ENCODE peak calls at places on chromosomes 2 and 18, in nine cellular contexts. X is testis, T is esophagus squamous epithelium, N is endothelial cell of umbilical vein, S is mucosa of descending colon, V is fibroblast of lung, P is neural crest cell, B is GM20000, D is Calu3. Q is an unnamed sample.

GRCh38 chr2:190469770-190470169 is 61.6 kb downstream of the MFSD6 start:
- DNase-seq in X (no peak), T (no peak), N (peak), S (no peak), V (peak), P (no peak), B (no peak), D (peak), Q (peak)

GRCh38 chr2:224841910-224842309 is 125.7 kb upstream of the CCDC195 start:
- DNase-seq in X (no peak), T (no peak), N (no peak), S (no peak), V (peak), P (no peak), B (no peak), D (no peak), Q (no peak)

GRCh38 chr2:73133566-73134227 is 20.9 kb upstream of the RAB11FIP5 start:
- DNase-seq in X (no peak), T (no peak), N (peak), S (no peak), V (no peak), P (no peak), B (no peak), D (no peak), Q (no peak)

GRCh38 chr18:76667603-76668002 is 154.8 kb upstream of the ZNF236 start:
- DNase-seq in X (no peak), T (no peak), N (no peak), S (no peak), V (no peak), P (no peak), B (no peak), D (no peak), Q (no peak)

GRCh38 chr2:236290742-236291425 is 26.7 kb upstream of the ASB18 start:
- DNase-seq in X (no peak), T (no peak), N (no peak), S (no peak), V (no peak), P (no peak), B (no peak), D (no peak), Q (no peak)

GRCh38 chr2:236318401-236318800 is 54.2 kb upstream of the ASB18 start:
- DNase-seq in X (no peak), T (no peak), N (no peak), S (no peak), V (no peak), P (no peak), B (no peak), D (no peak), Q (no peak)

GRCh38 chr18:47110875-47111274 is 39.4 kb downstream of the HDHD2 start:
- DNase-seq in X (no peak), T (no peak), N (no peak), S (no peak), V (no peak), P (no peak), B (no peak), D (no peak), Q (no peak)

GRCh38 chr2:180122874-180123273 is 115.8 kb upstream of the CWC22 start:
- DNase-seq in X (no peak), T (no peak), N (no peak), S (no peak), V (peak), P (no peak), B (no peak), D (no peak), Q (no peak)

GRCh38 chr2:85470850-85471800 is 52.6 kb downstream of the SH2D6 start:
- DNase-seq in X (no peak), T (no peak), N (peak), S (peak), V (no peak), P (no peak), B (no peak), D (peak), Q (no peak)

GRCh38 chr2:7057865-7058400 is 140.7 kb downstream of the RNF144A start:
- DNase-seq in X (no peak), T (no peak), N (no peak), S (no peak), V (no peak), P (no peak), B (no peak), D (no peak), Q (no peak)

GRCh38 chr2:14016289-14016955 is 616.1 kb upstream of the LRATD1 start:
- DNase-seq in X (peak), T (no peak), N (no peak), S (no peak), V (peak), P (no peak), B (no peak), D (no peak), Q (no peak)

GRCh38 chr2:84851876-84852275 is 29.0 kb downstream of the TRABD2A start:
- DNase-seq in X (no peak), T (no peak), N (no peak), S (no peak), V (no peak), P (no peak), B (no peak), D (no peak), Q (no peak)

GRCh38 chr18:77395941-77396340 is 146.3 kb downstream of the GALR1 start:
- DNase-seq in X (peak), T (no peak), N (no peak), S (no peak), V (no peak), P (no peak), B (no peak), D (no peak), Q (no peak)

GRCh38 chr18:63603772-63604171 is 16.6 kb downstream of the SERPINB13 start:
- DNase-seq in X (no peak), T (no peak), N (no peak), S (no peak), V (peak), P (no peak), B (peak), D (no peak), Q (no peak)

GRCh38 chr2:3398837-3399236 is 19.3 kb downstream of the TRAPPC12 start:
- DNase-seq in X (no peak), T (no peak), N (no peak), S (no peak), V (no peak), P (no peak), B (no peak), D (no peak), Q (no peak)

GRCh38 chr18:12944724-12945123 is 3.1 kb upstream of the SEH1L start:
- DNase-seq in X (peak), T (no peak), N (no peak), S (no peak), V (peak), P (no peak), B (no peak), D (no peak), Q (no peak)

GRCh38 chr2:110097506-110098220 is 18.0 kb downstream of the MALL start:
- DNase-seq in X (no peak), T (no peak), N (no peak), S (peak), V (no peak), P (no peak), B (no peak), D (peak), Q (no peak)

GRCh38 chr2:28463211-28463610 is 32.6 kb upstream of the PLB1 start:
- DNase-seq in X (no peak), T (no peak), N (no peak), S (no peak), V (no peak), P (no peak), B (no peak), D (no peak), Q (no peak)

GRCh38 chr2:29014331-29014730 is 33.2 kb downstream of the TOGARAM2 start:
- DNase-seq in X (no peak), T (no peak), N (no peak), S (no peak), V (no peak), P (no peak), B (no peak), D (no peak), Q (no peak)

GRCh38 chr18:45275367-45276113 is 339.7 kb upstream of the SLC14A2 start:
- DNase-seq in X (no peak), T (no peak), N (peak), S (no peak), V (peak), P (no peak), B (peak), D (peak), Q (no peak)
- TF ChIP-seq CTCF in X (peak), T (peak), N (peak), S (peak), V (peak), P (peak), B (peak), D (peak), Q (peak)

GRCh38 chr2:60641866-60642788 is 88.7 kb upstream of the BCL11A start:
- DNase-seq in X (peak), T (no peak), N (peak), S (no peak), V (peak), P (peak), B (peak), D (peak), Q (no peak)
- TF ChIP-seq CTCF in X (peak), T (peak), N (peak), S (peak), V (peak), P (peak), B (peak), D (peak), Q (peak)

GRCh38 chr2:193963472-193964119 is 1693.4 kb upstream of the SLC39A10 start:
- DNase-seq in X (peak), T (no peak), N (peak), S (no peak), V (peak), P (peak), B (peak), D (peak), Q (no peak)
- TF ChIP-seq CTCF in X (peak), T (no peak), N (peak), S (no peak), V (peak), P (peak), B (no peak), D (peak), Q (no peak)

GRCh38 chr2:77428946-77429345 is 93.2 kb downstream of the LRRTM4 start:
- DNase-seq in X (no peak), T (no peak), N (no peak), S (no peak), V (no peak), P (no peak), B (no peak), D (no peak), Q (no peak)

GRCh38 chr2:77434880-77435279 is 87.3 kb downstream of the LRRTM4 start:
- DNase-seq in X (no peak), T (no peak), N (no peak), S (no peak), V (no peak), P (no peak), B (no peak), D (no peak), Q (no peak)
- TF ChIP-seq CTCF in X (no peak), T (no peak), N (no peak), S (no peak), V (no peak), P (peak), B (no peak), D (no peak), Q (no peak)

DNA sequence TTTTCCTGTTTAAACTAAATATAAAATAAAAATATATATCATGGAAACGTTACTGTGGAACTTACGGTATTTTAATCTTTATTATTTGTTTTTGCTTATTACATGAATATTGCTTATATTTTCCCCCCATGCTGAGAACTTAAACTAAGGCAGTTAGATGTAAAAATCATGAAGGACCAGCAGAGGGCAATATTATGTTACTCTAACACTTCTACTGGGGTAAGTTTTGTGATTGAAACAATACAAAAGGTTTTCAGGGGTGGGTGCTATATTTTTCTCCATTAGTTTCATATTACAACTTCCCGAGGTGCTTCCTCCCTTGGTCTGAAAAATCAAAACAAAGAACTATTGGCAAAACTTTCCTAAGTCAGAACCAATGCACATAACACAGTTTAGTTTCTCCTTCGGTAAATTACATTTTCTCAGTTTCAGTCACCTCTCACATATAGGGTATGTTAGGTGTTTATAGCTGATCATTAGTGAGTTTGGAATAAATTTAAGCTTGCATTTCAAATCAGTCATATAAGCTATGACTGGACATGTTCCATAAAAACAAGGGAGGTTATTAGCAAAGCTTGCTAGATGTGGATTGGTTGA is 54.8 kb downstream of the ZNF407 start:
- DNase-seq in X (no peak), T (no peak), N (peak), S (no peak), V (peak), P (no peak), B (peak), D (peak), Q (no peak)
- TF ChIP-seq CTCF in X (peak), T (peak), N (peak), S (no peak), V (peak), P (peak), B (peak), D (no peak), Q (peak)

DNA sequence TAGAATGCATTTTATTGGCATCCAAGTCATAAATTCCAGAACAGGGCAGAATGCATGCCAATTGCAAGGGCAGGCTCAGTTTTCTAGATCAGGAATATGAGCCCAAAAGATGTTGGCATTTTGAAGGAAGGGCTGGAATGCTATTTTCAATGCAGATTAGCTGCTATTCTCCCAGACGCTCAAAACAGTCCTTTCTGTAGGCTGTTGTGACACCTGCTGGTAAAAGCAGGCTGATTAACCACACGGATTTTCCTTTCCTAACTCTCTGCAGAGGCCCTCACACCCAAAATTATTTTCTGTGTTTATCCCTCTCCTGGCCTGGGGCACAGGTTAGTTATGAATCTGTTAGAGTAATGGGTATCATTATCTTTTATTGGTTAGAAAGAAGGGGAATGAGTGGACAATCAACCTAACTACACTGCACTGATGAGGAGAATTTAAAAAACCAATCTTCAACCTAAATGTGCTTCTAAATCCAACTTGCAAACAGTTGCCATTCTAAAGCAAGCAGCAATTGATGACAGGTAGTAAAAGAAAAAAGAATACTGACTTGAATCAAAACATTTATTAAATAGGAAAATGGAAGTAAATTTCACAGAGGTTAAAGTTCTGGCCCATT is 94.0 kb downstream of the PLA2R1 start:
- DNase-seq in X (peak), T (no peak), N (peak), S (no peak), V (peak), P (peak), B (peak), D (peak), Q (no peak)
- TF ChIP-seq CTCF in X (peak), T (peak), N (peak), S (no peak), V (peak), P (peak), B (peak), D (peak), Q (peak)